ENCODE peak calls at places on chromosomes 5 and 9, in ten cellular contexts. One of them, this sample, is unnamed.

GRCh38 chr9:91657501-91657900 is 233.9 kb upstream of the NFIL3 start:
- DNase-seq in kidney glomerular epithelial cell: no peak
- DNase-seq in fibroblast of mammary gland: no peak
- DNase-seq in tibial nerve: no peak
- DNase-seq in D341Med: no peak
- DNase-seq in AG04450: no peak
- DNase-seq in ovary: no peak
- DNase-seq in activated T-cell treated with anti-CD3 and anti-CD28 coated beads for 1 hour: no peak
- DNase-seq in NCI-H187 treated with DMSO at 0.1 percent for 48 hours: no peak
- DNase-seq in amniotic epithelial cell: no peak
- DNase-seq in this sample: no peak

GRCh38 chr9:125486109-125486508 is 220.9 kb downstream of the MAPKAP1 start:
- DNase-seq in kidney glomerular epithelial cell: no peak
- DNase-seq in fibroblast of mammary gland: no peak
- DNase-seq in tibial nerve: no peak
- DNase-seq in D341Med: no peak
- DNase-seq in AG04450: no peak
- DNase-seq in ovary: no peak
- DNase-seq in activated T-cell treated with anti-CD3 and anti-CD28 coated beads for 1 hour: no peak
- DNase-seq in NCI-H187 treated with DMSO at 0.1 percent for 48 hours: no peak
- DNase-seq in amniotic epithelial cell: peak; percentile 47
- DNase-seq in this sample: no peak

GRCh38 chr9:127974002-127974768 is 6.6 kb downstream of the EEIG1 start:
- DNase-seq in kidney glomerular epithelial cell: no peak
- DNase-seq in fibroblast of mammary gland: no peak
- DNase-seq in tibial nerve: no peak
- DNase-seq in D341Med: no peak
- DNase-seq in AG04450: no peak
- DNase-seq in ovary: no peak
- DNase-seq in activated T-cell treated with anti-CD3 and anti-CD28 coated beads for 1 hour: no peak
- DNase-seq in NCI-H187 treated with DMSO at 0.1 percent for 48 hours: no peak
- DNase-seq in amniotic epithelial cell: no peak
- DNase-seq in this sample: no peak

GRCh38 chr5:170313344-170313743 is 15.8 kb upstream of the LCP2 start:
- DNase-seq in kidney glomerular epithelial cell: no peak
- DNase-seq in fibroblast of mammary gland: no peak
- DNase-seq in tibial nerve: no peak
- DNase-seq in D341Med: no peak
- DNase-seq in AG04450: no peak
- DNase-seq in ovary: no peak
- DNase-seq in activated T-cell treated with anti-CD3 and anti-CD28 coated beads for 1 hour: no peak
- DNase-seq in NCI-H187 treated with DMSO at 0.1 percent for 48 hours: no peak
- DNase-seq in amniotic epithelial cell: no peak
- DNase-seq in this sample: no peak

GRCh38 chr5:60959156-60959555 is 14.2 kb downstream of the NDUFAF2 start:
- DNase-seq in kidney glomerular epithelial cell: peak; percentile 36
- DNase-seq in fibroblast of mammary gland: peak; percentile 49
- DNase-seq in tibial nerve: no peak
- DNase-seq in D341Med: no peak
- DNase-seq in AG04450: no peak
- DNase-seq in ovary: no peak
- DNase-seq in activated T-cell treated with anti-CD3 and anti-CD28 coated beads for 1 hour: no peak
- DNase-seq in NCI-H187 treated with DMSO at 0.1 percent for 48 hours: no peak
- DNase-seq in amniotic epithelial cell: peak; percentile 19
- DNase-seq in this sample: no peak

GRCh38 chr5:32504923-32505596 is 60.5 kb upstream of the ZFR start:
- DNase-seq in kidney glomerular epithelial cell: peak; percentile 23
- DNase-seq in fibroblast of mammary gland: peak; percentile 97
- DNase-seq in tibial nerve: peak; percentile 71
- DNase-seq in D341Med: peak; percentile 86
- DNase-seq in AG04450: peak; percentile 95
- DNase-seq in ovary: peak; percentile 67
- DNase-seq in activated T-cell treated with anti-CD3 and anti-CD28 coated beads for 1 hour: no peak
- DNase-seq in NCI-H187 treated with DMSO at 0.1 percent for 48 hours: peak; percentile 14
- DNase-seq in amniotic epithelial cell: peak; percentile 93
- DNase-seq in this sample: peak; percentile 65

GRCh38 chr9:114494776-114495569 is 10.3 kb downstream of the WHRN start:
- DNase-seq in kidney glomerular epithelial cell: no peak
- DNase-seq in fibroblast of mammary gland: no peak
- DNase-seq in tibial nerve: no peak
- DNase-seq in D341Med: no peak
- DNase-seq in AG04450: no peak
- DNase-seq in ovary: no peak
- DNase-seq in activated T-cell treated with anti-CD3 and anti-CD28 coated beads for 1 hour: no peak
- DNase-seq in NCI-H187 treated with DMSO at 0.1 percent for 48 hours: no peak
- DNase-seq in amniotic epithelial cell: no peak
- DNase-seq in this sample: no peak

GRCh38 chr5:95984287-95984938 is 22.8 kb upstream of the ELL2 start:
- DNase-seq in kidney glomerular epithelial cell: peak; percentile 61
- DNase-seq in fibroblast of mammary gland: peak; percentile 55
- DNase-seq in tibial nerve: no peak
- DNase-seq in D341Med: no peak
- DNase-seq in AG04450: no peak
- DNase-seq in ovary: no peak
- DNase-seq in activated T-cell treated with anti-CD3 and anti-CD28 coated beads for 1 hour: no peak
- DNase-seq in NCI-H187 treated with DMSO at 0.1 percent for 48 hours: no peak
- DNase-seq in amniotic epithelial cell: peak; percentile 24
- DNase-seq in this sample: no peak

GRCh38 chr5:57862471-57863282 is 380.1 kb upstream of the ACTBL2 start:
- DNase-seq in kidney glomerular epithelial cell: no peak
- DNase-seq in fibroblast of mammary gland: peak; percentile 63
- DNase-seq in tibial nerve: peak; percentile 34
- DNase-seq in D341Med: no peak
- DNase-seq in AG04450: no peak
- DNase-seq in ovary: no peak
- DNase-seq in activated T-cell treated with anti-CD3 and anti-CD28 coated beads for 1 hour: no peak
- DNase-seq in NCI-H187 treated with DMSO at 0.1 percent for 48 hours: no peak
- DNase-seq in amniotic epithelial cell: peak; percentile 96
- DNase-seq in this sample: no peak

GRCh38 chr5:148807845-148808244 is 18.6 kb upstream of the ADRB2 start:
- DNase-seq in kidney glomerular epithelial cell: no peak
- DNase-seq in fibroblast of mammary gland: no peak
- DNase-seq in tibial nerve: no peak
- DNase-seq in D341Med: no peak
- DNase-seq in AG04450: no peak
- DNase-seq in ovary: no peak
- DNase-seq in activated T-cell treated with anti-CD3 and anti-CD28 coated beads for 1 hour: no peak
- DNase-seq in NCI-H187 treated with DMSO at 0.1 percent for 48 hours: peak; percentile 66
- DNase-seq in amniotic epithelial cell: peak; percentile 4
- DNase-seq in this sample: no peak

GRCh38 chr5:125274938-125275759 is 528.7 kb upstream of the ZNF608 start:
- DNase-seq in kidney glomerular epithelial cell: peak; percentile 47
- DNase-seq in fibroblast of mammary gland: peak; percentile 33
- DNase-seq in tibial nerve: no peak
- DNase-seq in D341Med: no peak
- DNase-seq in AG04450: no peak
- DNase-seq in ovary: no peak
- DNase-seq in activated T-cell treated with anti-CD3 and anti-CD28 coated beads for 1 hour: no peak
- DNase-seq in NCI-H187 treated with DMSO at 0.1 percent for 48 hours: peak; percentile 50
- DNase-seq in amniotic epithelial cell: peak; percentile 77
- DNase-seq in this sample: no peak

GRCh38 chr5:88819332-88819999 is 63.5 kb downstream of the MEF2C start:
- DNase-seq in kidney glomerular epithelial cell: no peak
- DNase-seq in fibroblast of mammary gland: no peak
- DNase-seq in tibial nerve: no peak
- DNase-seq in D341Med: no peak
- DNase-seq in AG04450: no peak
- DNase-seq in ovary: no peak
- DNase-seq in activated T-cell treated with anti-CD3 and anti-CD28 coated beads for 1 hour: no peak
- DNase-seq in NCI-H187 treated with DMSO at 0.1 percent for 48 hours: no peak
- DNase-seq in amniotic epithelial cell: no peak
- DNase-seq in this sample: no peak

GRCh38 chr9:126248680-126249079 is 77.9 kb upstream of the MVB12B start:
- DNase-seq in kidney glomerular epithelial cell: peak; percentile 72
- DNase-seq in fibroblast of mammary gland: peak; percentile 86
- DNase-seq in tibial nerve: no peak
- DNase-seq in D341Med: no peak
- DNase-seq in AG04450: peak; percentile 54
- DNase-seq in ovary: no peak
- DNase-seq in activated T-cell treated with anti-CD3 and anti-CD28 coated beads for 1 hour: no peak
- DNase-seq in NCI-H187 treated with DMSO at 0.1 percent for 48 hours: no peak
- DNase-seq in amniotic epithelial cell: peak; percentile 95
- DNase-seq in this sample: no peak

GRCh38 chr5:122942164-122942914 is 94.2 kb downstream of the PPIC start:
- DNase-seq in kidney glomerular epithelial cell: peak; percentile 9
- DNase-seq in fibroblast of mammary gland: peak; percentile 11
- DNase-seq in tibial nerve: no peak
- DNase-seq in D341Med: no peak
- DNase-seq in AG04450: no peak
- DNase-seq in ovary: no peak
- DNase-seq in activated T-cell treated with anti-CD3 and anti-CD28 coated beads for 1 hour: no peak
- DNase-seq in NCI-H187 treated with DMSO at 0.1 percent for 48 hours: no peak
- DNase-seq in amniotic epithelial cell: peak; percentile 73
- DNase-seq in this sample: no peak

GRCh38 chr5:177132504-177133118 is 962 bp upstream of the NSD1 start:
- DNase-seq in kidney glomerular epithelial cell: no peak
- DNase-seq in fibroblast of mammary gland: peak; percentile 19
- DNase-seq in tibial nerve: no peak
- DNase-seq in D341Med: peak; percentile 50
- DNase-seq in AG04450: no peak
- DNase-seq in ovary: no peak
- DNase-seq in activated T-cell treated with anti-CD3 and anti-CD28 coated beads for 1 hour: no peak
- DNase-seq in NCI-H187 treated with DMSO at 0.1 percent for 48 hours: no peak
- DNase-seq in amniotic epithelial cell: peak; percentile 28
- DNase-seq in this sample: peak; percentile 67

GRCh38 chr5:134125195-134126015 is 10.9 kb downstream of the TCF7 start:
- DNase-seq in kidney glomerular epithelial cell: peak; percentile 35
- DNase-seq in fibroblast of mammary gland: peak; percentile 99
- DNase-seq in tibial nerve: peak; percentile 57
- DNase-seq in D341Med: no peak
- DNase-seq in AG04450: peak; percentile 75
- DNase-seq in ovary: peak; percentile 54
- DNase-seq in activated T-cell treated with anti-CD3 and anti-CD28 coated beads for 1 hour: no peak
- DNase-seq in NCI-H187 treated with DMSO at 0.1 percent for 48 hours: no peak
- DNase-seq in amniotic epithelial cell: peak; percentile 23
- DNase-seq in this sample: no peak

GRCh38 chr5:55509768-55510522 is 24.8 kb downstream of the PLPP1 start:
- DNase-seq in kidney glomerular epithelial cell: no peak
- DNase-seq in fibroblast of mammary gland: peak; percentile 7
- DNase-seq in tibial nerve: no peak
- DNase-seq in D341Med: no peak
- DNase-seq in AG04450: no peak
- DNase-seq in ovary: no peak
- DNase-seq in activated T-cell treated with anti-CD3 and anti-CD28 coated beads for 1 hour: no peak
- DNase-seq in NCI-H187 treated with DMSO at 0.1 percent for 48 hours: no peak
- DNase-seq in amniotic epithelial cell: no peak
- DNase-seq in this sample: no peak

GRCh38 chr5:43227655-43228054 is 35.6 kb downstream of the NIM1K start:
- DNase-seq in kidney glomerular epithelial cell: peak; percentile 12
- DNase-seq in fibroblast of mammary gland: peak; percentile 76
- DNase-seq in tibial nerve: no peak
- DNase-seq in D341Med: peak; percentile 46
- DNase-seq in AG04450: peak; percentile 21
- DNase-seq in ovary: no peak
- DNase-seq in activated T-cell treated with anti-CD3 and anti-CD28 coated beads for 1 hour: no peak
- DNase-seq in NCI-H187 treated with DMSO at 0.1 percent for 48 hours: no peak
- DNase-seq in amniotic epithelial cell: peak; percentile 62
- DNase-seq in this sample: no peak

GRCh38 chr9:31683126-31683525 is 701.3 kb upstream of the ACO1 start:
- DNase-seq in kidney glomerular epithelial cell: no peak
- DNase-seq in fibroblast of mammary gland: no peak
- DNase-seq in tibial nerve: no peak
- DNase-seq in D341Med: no peak
- DNase-seq in AG04450: no peak
- DNase-seq in ovary: no peak
- DNase-seq in activated T-cell treated with anti-CD3 and anti-CD28 coated beads for 1 hour: no peak
- DNase-seq in NCI-H187 treated with DMSO at 0.1 percent for 48 hours: no peak
- DNase-seq in amniotic epithelial cell: no peak
- DNase-seq in this sample: no peak

GRCh38 chr5:39158127-39158593 is 61.2 kb downstream of the FYB1 start:
- DNase-seq in kidney glomerular epithelial cell: no peak
- DNase-seq in fibroblast of mammary gland: peak; percentile 49
- DNase-seq in tibial nerve: no peak
- DNase-seq in D341Med: no peak
- DNase-seq in AG04450: no peak
- DNase-seq in ovary: no peak
- DNase-seq in activated T-cell treated with anti-CD3 and anti-CD28 coated beads for 1 hour: no peak
- DNase-seq in NCI-H187 treated with DMSO at 0.1 percent for 48 hours: no peak
- DNase-seq in amniotic epithelial cell: peak; percentile 48
- DNase-seq in this sample: no peak

GRCh38 chr9:124624735-124624992 is 117.5 kb upstream of the NR5A1 start:
- DNase-seq in kidney glomerular epithelial cell: no peak
- DNase-seq in fibroblast of mammary gland: no peak
- DNase-seq in tibial nerve: no peak
- DNase-seq in D341Med: no peak
- DNase-seq in AG04450: no peak
- DNase-seq in ovary: no peak
- DNase-seq in activated T-cell treated with anti-CD3 and anti-CD28 coated beads for 1 hour: no peak
- DNase-seq in NCI-H187 treated with DMSO at 0.1 percent for 48 hours: no peak
- DNase-seq in amniotic epithelial cell: no peak
- DNase-seq in this sample: no peak

GRCh38 chr5:55440188-55440646 is 94.5 kb downstream of the PLPP1 start:
- DNase-seq in kidney glomerular epithelial cell: no peak
- DNase-seq in fibroblast of mammary gland: peak; percentile 83
- DNase-seq in tibial nerve: no peak
- DNase-seq in D341Med: no peak
- DNase-seq in AG04450: no peak
- DNase-seq in ovary: no peak
- DNase-seq in activated T-cell treated with anti-CD3 and anti-CD28 coated beads for 1 hour: no peak
- DNase-seq in NCI-H187 treated with DMSO at 0.1 percent for 48 hours: no peak
- DNase-seq in amniotic epithelial cell: peak; percentile 62
- DNase-seq in this sample: no peak

GRCh38 chr5:157665467-157666085 is 5.8 kb upstream of the C5orf52 start:
- DNase-seq in kidney glomerular epithelial cell: peak; percentile 37
- DNase-seq in fibroblast of mammary gland: peak; percentile 87
- DNase-seq in tibial nerve: no peak
- DNase-seq in D341Med: no peak
- DNase-seq in AG04450: peak; percentile 48
- DNase-seq in ovary: no peak
- DNase-seq in activated T-cell treated with anti-CD3 and anti-CD28 coated beads for 1 hour: no peak
- DNase-seq in NCI-H187 treated with DMSO at 0.1 percent for 48 hours: no peak
- DNase-seq in amniotic epithelial cell: peak; percentile 91
- DNase-seq in this sample: no peak

This sample was measured in glutamatergic neuron.